ENCODE peak calls at places on chromosome 11, in four cellular contexts. One of them, this sample, is unnamed. For H3K27me3, the result is how much of the 10 kb centered on the place peaks cover.

GRCh38 chr11:124301482-124301881 is 12.3 kb downstream of the OR8D1 start:
- DNase-seq in testis: no peak
- DNase-seq in Karpas-422: no peak
- DNase-seq in Peyer's patch: no peak
- DNase-seq in this sample: no peak

GRCh38 chr11:96340555-96340885 is 2.5 kb downstream of the MAML2 start:
- DNase-seq in Karpas-422: no peak
- DNase-seq in Peyer's patch: no peak
- DNase-seq in testis: no peak
- DNase-seq in this sample: no peak

GRCh38 chr11:94775576-94776327 is 7.6 kb downstream of the AMOTL1 start:
- DNase-seq in Karpas-422: no peak
- DNase-seq in Peyer's patch: no peak
- DNase-seq in testis: no peak
- DNase-seq in this sample: no peak

GRCh38 chr11:67119577-67120391 is 721 bp downstream of the KDM2A start:
- DNase-seq in testis: peak
- DNase-seq in Peyer's patch: peak
- DNase-seq in Karpas-422: peak
- DNase-seq in this sample: peak

GRCh38 chr11:35629914-35630313 is 11.7 kb downstream of the FJX1 start:
- DNase-seq in testis: no peak
- DNase-seq in Peyer's patch: no peak
- DNase-seq in Karpas-422: no peak
- DNase-seq in this sample: peak

GRCh38 chr11:8740156-8740555 is 57.6 kb downstream of the RPL27A start:
- DNase-seq in Karpas-422: no peak
- DNase-seq in Peyer's patch: no peak
- DNase-seq in testis: no peak
- DNase-seq in this sample: no peak

GRCh38 chr11:112318193-112318592 is 57.5 kb upstream of the PLET1 start:
- DNase-seq in Peyer's patch: no peak
- DNase-seq in testis: no peak
- DNase-seq in Karpas-422: no peak
- DNase-seq in this sample: no peak

GRCh38 chr11:19719960-19720359 is 7.3 kb downstream of the NAV2 start:
- DNase-seq in Peyer's patch: no peak
- DNase-seq in testis: no peak
- DNase-seq in Karpas-422: no peak
- DNase-seq in this sample: no peak

GRCh38 chr11:66727282-66727882 is 1.6 kb downstream of the SPTBN2 start:
- DNase-seq in testis: peak
- DNase-seq in Peyer's patch: peak
- DNase-seq in Karpas-422: peak
- DNase-seq in this sample: peak

GRCh38 chr11:95849087-95849825 is 59.0 kb downstream of the CEP57 start:
- DNase-seq in Peyer's patch: no peak
- DNase-seq in testis: peak
- DNase-seq in Karpas-422: no peak
- DNase-seq in this sample: peak

GRCh38 chr11:33605703-33606102 is 94.9 kb downstream of the C11orf91 start:
- DNase-seq in testis: no peak
- DNase-seq in Karpas-422: no peak
- DNase-seq in Peyer's patch: no peak
- DNase-seq in this sample: no peak

GRCh38 chr11:132056689-132057088 is 686.3 kb downstream of the NTM start:
- DNase-seq in Peyer's patch: no peak
- DNase-seq in testis: no peak
- DNase-seq in Karpas-422: no peak
- DNase-seq in this sample: no peak

GRCh38 chr11:96254087-96254486 is 88.9 kb downstream of the MAML2 start:
- DNase-seq in Peyer's patch: no peak
- DNase-seq in testis: peak
- DNase-seq in Karpas-422: no peak
- DNase-seq in this sample: peak

GRCh38 chr11:10109836-10110235 is 184.2 kb downstream of the SBF2 start:
- DNase-seq in Karpas-422: no peak
- DNase-seq in Peyer's patch: no peak
- DNase-seq in testis: no peak
- DNase-seq in this sample: no peak

GRCh38 chr11:66595245-66595904 is 2.4 kb downstream of the CCS start:
- DNase-seq in Peyer's patch: no peak
- DNase-seq in Karpas-422: no peak
- DNase-seq in testis: peak
- DNase-seq in this sample: peak

GRCh38 chr11:133477263-133477625 is 55.1 kb downstream of the OPCML start:
- DNase-seq in Karpas-422: no peak
- DNase-seq in testis: no peak
- DNase-seq in Peyer's patch: no peak
- DNase-seq in this sample: no peak

GRCh38 chr11:44556735-44557409 is 8.6 kb upstream of the CD82 start:
- DNase-seq in Peyer's patch: no peak
- DNase-seq in Karpas-422: peak
- DNase-seq in testis: peak
- DNase-seq in this sample: peak

GRCh38 chr11:113401718-113402117 is 14.1 kb downstream of the ANKK1 start:
- DNase-seq in Peyer's patch: peak
- DNase-seq in Karpas-422: no peak
- DNase-seq in testis: peak
- DNase-seq in this sample: peak

GRCh38 chr11:14041040-14041439 is 78.5 kb downstream of the SPON1 start:
- DNase-seq in Peyer's patch: no peak
- DNase-seq in Karpas-422: peak
- DNase-seq in testis: no peak
- DNase-seq in this sample: peak

GRCh38 chr11:72425053-72425980 is 9.0 kb downstream of the CLPB start:
- DNase-seq in testis: no peak
- DNase-seq in Peyer's patch: no peak
- DNase-seq in Karpas-422: no peak
- DNase-seq in this sample: no peak

GRCh38 chr11:107017433-107018227 is 646 bp downstream of the GUCY1A2 start:
- DNase-seq in Karpas-422: no peak
- DNase-seq in testis: peak
- DNase-seq in Peyer's patch: peak
- DNase-seq in this sample: no peak

GRCh38 chr11:125367710-125368109 is 128.4 kb downstream of the FEZ1 start:
- DNase-seq in Karpas-422: no peak
- DNase-seq in Peyer's patch: no peak
- DNase-seq in testis: no peak
- DNase-seq in this sample: no peak

GRCh38 chr11:122731500-122731913 is 76.0 kb downstream of the UBASH3B start:
- DNase-seq in Karpas-422: no peak
- DNase-seq in Peyer's patch: no peak
- DNase-seq in testis: no peak
- DNase-seq in this sample: no peak

GRCh38 chr11:64138413-64138812 is 27.5 kb downstream of the MACROD1 start:
- DNase-seq in Peyer's patch: no peak
- DNase-seq in Karpas-422: no peak
- DNase-seq in testis: no peak
- DNase-seq in this sample: no peak

GRCh38 chr11:2898366-2899079 is 12.9 kb upstream of the CDKN1C start:
- DNase-seq in testis: peak
- DNase-seq in Peyer's patch: no peak
- DNase-seq in Karpas-422: no peak
- DNase-seq in this sample: peak

GRCh38 chr11:95521862-95522261 is 267.7 kb downstream of the FAM76B start:
- DNase-seq in Peyer's patch: no peak
- DNase-seq in Karpas-422: no peak
- DNase-seq in testis: no peak
- DNase-seq in this sample: no peak

GRCh38 chr11:61626580-61627380 is 45.9 kb upstream of the SYT7 start:
- DNase-seq in Karpas-422: no peak
- DNase-seq in testis: peak
- DNase-seq in Peyer's patch: peak
- DNase-seq in this sample: peak

GRCh38 chr11:107011977-107012376 is 6.3 kb downstream of the GUCY1A2 start:
- DNase-seq in testis: no peak
- DNase-seq in Karpas-422: no peak
- DNase-seq in Peyer's patch: no peak
- DNase-seq in this sample: no peak

GRCh38 chr11:45237666-45238348 is 48.3 kb downstream of the SYT13 start:
- DNase-seq in Peyer's patch: no peak
- DNase-seq in testis: no peak
- DNase-seq in Karpas-422: no peak
- DNase-seq in this sample: no peak

GRCh38 chr11:61890536-61891330 is 612 bp downstream of the FADS3 start:
- DNase-seq in Peyer's patch: peak
- DNase-seq in Karpas-422: no peak
- DNase-seq in testis: peak
- DNase-seq in this sample: peak

GRCh38 chr11:99960536-99960935 is 726.6 kb upstream of the ARHGAP42 start:
- DNase-seq in testis: no peak
- DNase-seq in Peyer's patch: no peak
- DNase-seq in Karpas-422: no peak
- DNase-seq in this sample: no peak

GRCh38 chr11:92589512-92589911 is 364.9 kb downstream of the FAT3 start:
- DNase-seq in Peyer's patch: no peak
- DNase-seq in Karpas-422: no peak
- DNase-seq in testis: no peak
- DNase-seq in this sample: no peak

GRCh38 chr11:84720706-84721402 is 906.3 kb downstream of the DLG2 start:
- DNase-seq in Peyer's patch: peak
- DNase-seq in Karpas-422: no peak
- DNase-seq in testis: peak
- DNase-seq in this sample: no peak
- H3K27me3 ChIP-seq in Peyer's patch: under half
- H3K27me3 ChIP-seq in Karpas-422: under half
- H3K27me3 ChIP-seq in testis: under half
- H3K27me3 ChIP-seq in this sample: under half

DNA sequence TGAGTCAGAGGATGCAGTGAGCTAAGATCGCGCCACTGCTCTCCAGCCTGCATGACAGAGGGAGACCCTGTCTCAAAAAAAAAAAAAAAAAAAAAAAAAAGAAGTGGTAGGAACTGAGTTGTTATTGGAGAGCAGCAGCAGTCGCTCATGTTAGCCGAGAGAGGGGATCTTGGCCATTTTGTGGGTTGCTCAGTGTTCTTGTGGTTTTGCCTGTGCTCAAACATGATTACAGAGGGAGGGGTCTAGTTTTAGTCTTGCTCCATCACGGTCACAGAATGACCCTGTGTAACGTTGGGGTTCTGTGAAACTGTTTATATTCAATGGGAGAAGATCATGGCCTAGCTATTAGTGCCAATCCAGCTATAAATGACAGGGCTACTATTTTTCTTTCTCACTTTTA is 1.9 kb downstream of the DPAGT1 start:
- DNase-seq in Peyer's patch: no peak
- DNase-seq in Karpas-422: peak
- DNase-seq in testis: no peak
- DNase-seq in this sample: no peak
- H3K27me3 ChIP-seq in Peyer's patch: under half
- H3K27me3 ChIP-seq in Karpas-422: under half
- H3K27me3 ChIP-seq in testis: under half
- H3K27me3 ChIP-seq in this sample: under half

DNA sequence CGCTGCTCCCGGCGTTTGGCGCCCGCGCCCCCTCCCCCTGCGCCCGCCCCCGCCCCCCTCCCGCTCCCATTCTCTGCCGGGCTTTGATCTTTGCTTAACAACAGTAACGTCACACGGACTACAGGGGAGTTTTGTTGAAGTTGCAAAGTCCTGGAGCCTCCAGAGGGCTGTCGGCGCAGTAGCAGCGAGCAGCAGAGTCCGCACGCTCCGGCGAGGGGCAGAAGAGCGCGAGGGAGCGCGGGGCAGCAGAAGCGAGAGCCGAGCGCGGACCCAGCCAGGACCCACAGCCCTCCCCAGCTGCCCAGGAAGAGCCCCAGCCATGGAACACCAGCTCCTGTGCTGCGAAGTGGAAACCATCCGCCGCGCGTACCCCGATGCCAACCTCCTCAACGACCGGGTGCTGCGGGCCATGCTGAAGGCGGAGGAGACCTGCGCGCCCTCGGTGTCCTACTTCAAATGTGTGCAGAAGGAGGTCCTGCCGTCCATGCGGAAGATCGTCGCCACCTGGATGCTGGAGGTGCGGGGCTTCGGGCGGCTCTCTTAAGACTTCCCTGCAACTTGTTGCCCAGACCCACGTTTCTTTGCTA is at the start of gene CCND1:
- DNase-seq in Karpas-422: peak
- DNase-seq in testis: peak
- DNase-seq in Peyer's patch: peak
- DNase-seq in this sample: peak
- H3K27me3 ChIP-seq in Karpas-422: under half
- H3K27me3 ChIP-seq in testis: under half
- H3K27me3 ChIP-seq in Peyer's patch: under half
- H3K27me3 ChIP-seq in this sample: under half

DNA sequence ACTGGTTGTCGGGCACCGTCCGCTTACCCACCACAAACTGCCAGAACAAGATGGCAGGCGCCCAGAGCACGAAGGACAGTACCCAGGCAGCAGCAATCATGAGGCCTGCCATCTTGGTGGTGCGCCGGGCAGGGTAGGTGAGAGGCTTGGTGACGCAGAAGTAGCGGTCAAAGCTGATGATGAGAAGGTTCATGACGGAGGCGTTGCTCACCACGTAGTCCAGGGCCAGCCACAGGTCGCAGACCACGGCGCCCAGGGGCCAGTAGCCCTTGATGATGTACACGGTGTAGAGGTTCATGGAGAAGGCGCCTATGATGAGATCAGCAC is 4.5 kb downstream of the MDK start:
- DNase-seq in Peyer's patch: no peak
- DNase-seq in testis: no peak
- DNase-seq in Karpas-422: no peak
- DNase-seq in this sample: no peak
- H3K27me3 ChIP-seq in Peyer's patch: under half
- H3K27me3 ChIP-seq in testis: under half
- H3K27me3 ChIP-seq in Karpas-422: under half
- H3K27me3 ChIP-seq in this sample: under half

DNA sequence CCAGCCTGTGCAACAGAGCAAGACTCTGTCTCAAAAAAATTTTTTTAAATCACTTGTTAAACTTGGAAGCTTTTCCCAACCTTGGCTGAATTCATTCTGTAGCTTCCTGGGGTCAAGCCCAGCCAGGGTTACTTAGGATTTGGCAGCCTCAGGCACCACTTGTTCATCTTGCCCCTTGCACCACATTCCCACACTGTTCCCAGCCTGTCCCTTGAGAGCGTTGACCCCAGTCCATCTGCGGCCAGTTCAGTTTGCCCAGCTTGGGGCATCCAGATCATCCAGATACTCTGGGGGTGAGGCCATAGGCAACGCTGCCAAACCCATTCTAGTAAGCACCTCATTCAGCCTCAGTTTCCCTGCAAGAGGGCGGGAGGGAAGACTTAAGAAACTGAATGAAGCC is 8.7 kb upstream of the THRSP start:
- DNase-seq in Karpas-422: no peak
- DNase-seq in testis: no peak
- DNase-seq in Peyer's patch: no peak
- DNase-seq in this sample: no peak
- H3K27me3 ChIP-seq in Karpas-422: under half
- H3K27me3 ChIP-seq in testis: under half
- H3K27me3 ChIP-seq in Peyer's patch: under half
- H3K27me3 ChIP-seq in this sample: under half

This sample was measured in small intestine.